ENCODE peak calls at places on chromosome 9, in seven cellular contexts. M is EH, O is AG09319, Y is GM20000, U is HuH-7, R is putamen, I is astrocyte of the spinal cord. N is an unnamed sample.

GRCh38 chr9:86185872-86186271 is 73.6 kb downstream of the C9orf153 start:
- DNase-seq in M (peak), O (no peak), Y (no peak), U (no peak), R (peak), I (peak), N (peak)

GRCh38 chr9:101465330-101465915 is 29.8 kb upstream of the ALDOB start:
- DNase-seq in M (peak), O (peak), Y (no peak), U (peak), R (peak), I (peak), N (peak)

GRCh38 chr9:95645992-95646391 is 129.2 kb upstream of the PTCH1 start:
- DNase-seq in M (no peak), O (no peak), Y (no peak), U (no peak), R (no peak), I (peak), N (peak)

GRCh38 chr9:112130347-112130746 is 44.8 kb downstream of the SUSD1 start:
- DNase-seq in M (no peak), O (no peak), Y (no peak), U (no peak), R (no peak), I (no peak), N (no peak)

GRCh38 chr9:12680341-12680740 is 12.8 kb upstream of the TYRP1 start:
- DNase-seq in M (peak), O (peak), Y (no peak), U (no peak), R (no peak), I (peak), N (no peak)

GRCh38 chr9:123070210-123070609 is 36.7 kb downstream of the GPR21 start:
- DNase-seq in M (no peak), O (no peak), Y (no peak), U (no peak), R (no peak), I (no peak), N (peak)

GRCh38 chr9:105070176-105070575 is 142.2 kb upstream of the ABCA1 start:
- DNase-seq in M (peak), O (no peak), Y (no peak), U (no peak), R (no peak), I (no peak), N (no peak)

GRCh38 chr9:22028394-22028793 is 19.3 kb upstream of the CDKN2B start:
- DNase-seq in M (no peak), O (no peak), Y (no peak), U (no peak), R (no peak), I (no peak), N (no peak)

GRCh38 chr9:122370869-122371467 is at the start of gene PTGS1:
- DNase-seq in M (peak), O (no peak), Y (peak), U (no peak), R (no peak), I (no peak), N (no peak)

GRCh38 chr9:118478752-118479151 is 774.5 kb downstream of the TLR4 start:
- DNase-seq in M (no peak), O (no peak), Y (no peak), U (no peak), R (no peak), I (no peak), N (no peak)

GRCh38 chr9:121269030-121269887 is 1.3 kb downstream of the GSN start:
- DNase-seq in M (peak), O (no peak), Y (peak), U (no peak), R (no peak), I (no peak), N (peak)

N was measured in fibroblast of mammary gland.